ENCODE peak calls at places on chromosomes 12 and 14, in ten cellular contexts. One of them, this sample, is unnamed.

GRCh38 chr12:57101892-57102695 is 9.1 kb downstream of the STAT6 start:
- DNase-seq in pancreas: no peak
- DNase-seq in fibroblast of pulmonary artery: no peak
- DNase-seq in tibial artery: no peak
- DNase-seq in stomach: peak
- DNase-seq in mucosa of descending colon: peak
- DNase-seq in GM23338: no peak
- DNase-seq in neural progenitor cell: no peak
- DNase-seq in astrocyte of the spinal cord: no peak
- DNase-seq in testis: no peak
- DNase-seq in this sample: no peak

GRCh38 chr12:22474970-22475720 is 69.2 kb downstream of the C2CD5 start:
- DNase-seq in pancreas: no peak
- DNase-seq in fibroblast of pulmonary artery: no peak
- DNase-seq in tibial artery: no peak
- DNase-seq in stomach: no peak
- DNase-seq in mucosa of descending colon: no peak
- DNase-seq in GM23338: no peak
- DNase-seq in neural progenitor cell: no peak
- DNase-seq in astrocyte of the spinal cord: peak
- DNase-seq in testis: no peak
- DNase-seq in this sample: no peak

GRCh38 chr12:34605955-34606748 is 583.9 kb downstream of the ALG10 start:
- DNase-seq in pancreas: peak
- DNase-seq in fibroblast of pulmonary artery: no peak
- DNase-seq in tibial artery: peak
- DNase-seq in stomach: no peak
- DNase-seq in mucosa of descending colon: peak
- DNase-seq in GM23338: no peak
- DNase-seq in neural progenitor cell: no peak
- DNase-seq in astrocyte of the spinal cord: no peak
- DNase-seq in testis: no peak
- DNase-seq in this sample: no peak

GRCh38 chr14:105383083-105383730 is 15.1 kb upstream of the TEX22 start:
- DNase-seq in pancreas: peak
- DNase-seq in fibroblast of pulmonary artery: no peak
- DNase-seq in tibial artery: no peak
- DNase-seq in stomach: no peak
- DNase-seq in mucosa of descending colon: no peak
- DNase-seq in GM23338: no peak
- DNase-seq in neural progenitor cell: no peak
- DNase-seq in astrocyte of the spinal cord: no peak
- DNase-seq in testis: no peak
- DNase-seq in this sample: no peak

GRCh38 chr12:76024942-76025600 is 6.5 kb downstream of the PHLDA1 start:
- DNase-seq in pancreas: no peak
- DNase-seq in fibroblast of pulmonary artery: peak
- DNase-seq in tibial artery: no peak
- DNase-seq in stomach: no peak
- DNase-seq in mucosa of descending colon: no peak
- DNase-seq in GM23338: no peak
- DNase-seq in neural progenitor cell: no peak
- DNase-seq in astrocyte of the spinal cord: peak
- DNase-seq in testis: no peak
- DNase-seq in this sample: peak

GRCh38 chr12:123131879-123132402 is 18.9 kb downstream of the PITPNM2 start:
- DNase-seq in pancreas: no peak
- DNase-seq in fibroblast of pulmonary artery: no peak
- DNase-seq in tibial artery: no peak
- DNase-seq in stomach: peak
- DNase-seq in mucosa of descending colon: peak
- DNase-seq in GM23338: no peak
- DNase-seq in neural progenitor cell: no peak
- DNase-seq in astrocyte of the spinal cord: no peak
- DNase-seq in testis: no peak
- DNase-seq in this sample: no peak

GRCh38 chr12:3246253-3246652 is 169.1 kb downstream of the TSPAN9 start:
- DNase-seq in pancreas: no peak
- DNase-seq in fibroblast of pulmonary artery: no peak
- DNase-seq in tibial artery: no peak
- DNase-seq in stomach: no peak
- DNase-seq in mucosa of descending colon: no peak
- DNase-seq in GM23338: no peak
- DNase-seq in neural progenitor cell: no peak
- DNase-seq in astrocyte of the spinal cord: no peak
- DNase-seq in testis: peak
- DNase-seq in this sample: no peak

GRCh38 chr12:116534341-116535121 is 24.6 kb upstream of the MAP1LC3B2 start:
- DNase-seq in pancreas: no peak
- DNase-seq in fibroblast of pulmonary artery: no peak
- DNase-seq in tibial artery: no peak
- DNase-seq in stomach: no peak
- DNase-seq in mucosa of descending colon: no peak
- DNase-seq in GM23338: peak
- DNase-seq in neural progenitor cell: peak
- DNase-seq in astrocyte of the spinal cord: peak
- DNase-seq in testis: peak
- DNase-seq in this sample: no peak

DNA sequence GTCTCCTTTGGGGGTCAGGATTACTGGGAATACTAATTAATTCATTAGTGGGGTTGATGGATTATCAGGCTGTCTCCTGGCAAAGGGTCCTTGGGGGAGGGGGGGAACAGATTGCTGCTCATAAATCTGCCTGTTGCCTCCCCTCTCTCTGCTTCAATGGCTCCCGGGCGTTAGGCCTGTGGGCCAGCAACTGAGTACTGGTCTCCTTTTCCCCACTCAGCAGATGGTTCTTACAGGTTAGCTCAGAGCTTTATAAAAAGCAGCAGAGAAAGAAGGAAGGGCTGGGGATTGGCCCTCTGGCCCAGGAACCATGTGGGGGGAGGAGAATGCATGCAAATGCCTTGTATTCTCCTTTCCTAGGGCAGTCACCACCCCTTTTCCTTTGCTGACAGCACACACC is 2.4 kb upstream of the NEUROD4 start:
- DNase-seq in pancreas: no peak
- DNase-seq in fibroblast of pulmonary artery: no peak
- DNase-seq in tibial artery: no peak
- DNase-seq in stomach: no peak
- DNase-seq in mucosa of descending colon: no peak
- DNase-seq in GM23338: peak
- DNase-seq in neural progenitor cell: peak
- DNase-seq in astrocyte of the spinal cord: no peak
- DNase-seq in testis: no peak
- DNase-seq in this sample: no peak
- H3K4me3 ChIP-seq in pancreas: no peak
- H3K4me3 ChIP-seq in fibroblast of pulmonary artery: no peak
- H3K4me3 ChIP-seq in tibial artery: no peak
- H3K4me3 ChIP-seq in stomach: no peak
- H3K4me3 ChIP-seq in mucosa of descending colon: no peak
- H3K4me3 ChIP-seq in GM23338: no peak
- H3K4me3 ChIP-seq in neural progenitor cell: no peak
- H3K4me3 ChIP-seq in astrocyte of the spinal cord: no peak
- H3K4me3 ChIP-seq in testis: no peak
- H3K4me3 ChIP-seq in this sample: no peak

GRCh38 chr12:106251636-106252035 is 3.8 kb upstream of the CKAP4 start:
- DNase-seq in pancreas: no peak
- DNase-seq in fibroblast of pulmonary artery: peak
- DNase-seq in tibial artery: no peak
- DNase-seq in stomach: no peak
- DNase-seq in mucosa of descending colon: no peak
- DNase-seq in GM23338: peak
- DNase-seq in neural progenitor cell: peak
- DNase-seq in astrocyte of the spinal cord: no peak
- DNase-seq in testis: no peak
- DNase-seq in this sample: peak
- TF ChIP-seq CTCF in pancreas: no peak
- TF ChIP-seq CTCF in fibroblast of pulmonary artery: no peak
- TF ChIP-seq CTCF in tibial artery: no peak
- TF ChIP-seq CTCF in stomach: no peak
- TF ChIP-seq CTCF in mucosa of descending colon: no peak
- TF ChIP-seq CTCF in GM23338: no peak
- TF ChIP-seq CTCF in neural progenitor cell: no peak
- TF ChIP-seq CTCF in astrocyte of the spinal cord: no peak
- TF ChIP-seq CTCF in testis: no peak
- TF ChIP-seq CTCF in this sample: peak

DNA sequence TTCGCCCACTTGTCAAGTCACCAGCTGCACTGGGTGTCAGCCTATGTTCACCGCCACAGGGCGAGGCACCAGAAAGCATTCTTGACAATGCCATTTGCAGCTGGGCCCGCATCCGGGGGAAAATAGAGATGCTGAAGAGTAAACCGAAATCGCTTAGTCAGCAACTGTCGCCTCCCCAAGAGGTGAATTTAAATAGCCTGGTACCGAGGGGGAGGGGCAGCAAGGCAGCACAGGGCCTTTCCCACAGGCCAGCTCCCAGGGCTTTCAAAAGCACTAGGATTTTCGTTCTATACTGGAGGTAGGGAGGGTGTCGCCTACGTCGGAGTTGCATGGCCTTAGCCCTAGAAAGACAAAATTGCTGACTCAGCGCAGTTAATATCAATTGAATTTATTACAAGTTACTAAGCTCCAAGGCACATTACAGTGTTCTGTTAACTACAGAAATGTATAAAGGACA is 4.3 kb downstream of the IRF2BPL start:
- DNase-seq in pancreas: no peak
- DNase-seq in fibroblast of pulmonary artery: peak
- DNase-seq in tibial artery: no peak
- DNase-seq in stomach: no peak
- DNase-seq in mucosa of descending colon: peak
- DNase-seq in GM23338: peak
- DNase-seq in neural progenitor cell: peak
- DNase-seq in astrocyte of the spinal cord: peak
- DNase-seq in testis: peak
- DNase-seq in this sample: no peak
- H3K4me3 ChIP-seq in pancreas: no peak
- H3K4me3 ChIP-seq in fibroblast of pulmonary artery: peak
- H3K4me3 ChIP-seq in tibial artery: peak
- H3K4me3 ChIP-seq in stomach: peak
- H3K4me3 ChIP-seq in mucosa of descending colon: no peak
- H3K4me3 ChIP-seq in GM23338: peak
- H3K4me3 ChIP-seq in neural progenitor cell: peak
- H3K4me3 ChIP-seq in astrocyte of the spinal cord: peak
- H3K4me3 ChIP-seq in testis: no peak
- H3K4me3 ChIP-seq in this sample: peak

GRCh38 chr12:106161491-106161890 is 22.7 kb upstream of the NUAK1 start:
- DNase-seq in pancreas: no peak
- DNase-seq in fibroblast of pulmonary artery: no peak
- DNase-seq in tibial artery: no peak
- DNase-seq in stomach: no peak
- DNase-seq in mucosa of descending colon: no peak
- DNase-seq in GM23338: no peak
- DNase-seq in neural progenitor cell: no peak
- DNase-seq in astrocyte of the spinal cord: no peak
- DNase-seq in testis: no peak
- DNase-seq in this sample: no peak
- TF ChIP-seq CTCF in pancreas: no peak
- TF ChIP-seq CTCF in fibroblast of pulmonary artery: no peak
- TF ChIP-seq CTCF in tibial artery: no peak
- TF ChIP-seq CTCF in stomach: no peak
- TF ChIP-seq CTCF in mucosa of descending colon: no peak
- TF ChIP-seq CTCF in GM23338: no peak
- TF ChIP-seq CTCF in neural progenitor cell: no peak
- TF ChIP-seq CTCF in astrocyte of the spinal cord: no peak
- TF ChIP-seq CTCF in testis: no peak
- TF ChIP-seq CTCF in this sample: no peak

DNA sequence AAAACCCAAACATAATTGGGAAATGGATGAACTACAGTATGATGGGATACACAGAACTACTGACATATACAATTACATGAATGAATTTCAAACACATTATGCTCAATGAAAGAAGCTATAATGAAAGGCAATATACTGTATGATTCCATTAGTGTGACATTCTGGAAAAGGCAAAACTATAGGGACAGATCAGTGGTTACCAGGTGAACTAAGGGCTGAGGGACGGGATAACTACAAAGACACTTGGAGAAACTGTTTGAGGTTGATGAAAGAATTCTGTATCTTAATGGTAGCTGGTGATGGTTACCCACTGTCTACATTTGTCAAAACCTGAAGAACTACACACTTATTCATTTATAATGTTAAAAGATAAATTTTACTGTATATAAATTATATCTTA is 7.7 kb downstream of the ZFC3H1 start:
- DNase-seq in pancreas: no peak
- DNase-seq in fibroblast of pulmonary artery: no peak
- DNase-seq in tibial artery: no peak
- DNase-seq in stomach: no peak
- DNase-seq in mucosa of descending colon: no peak
- DNase-seq in GM23338: no peak
- DNase-seq in neural progenitor cell: no peak
- DNase-seq in astrocyte of the spinal cord: no peak
- DNase-seq in testis: no peak
- DNase-seq in this sample: no peak
- H3K4me3 ChIP-seq in pancreas: no peak
- H3K4me3 ChIP-seq in fibroblast of pulmonary artery: no peak
- H3K4me3 ChIP-seq in tibial artery: no peak
- H3K4me3 ChIP-seq in stomach: no peak
- H3K4me3 ChIP-seq in mucosa of descending colon: no peak
- H3K4me3 ChIP-seq in GM23338: no peak
- H3K4me3 ChIP-seq in neural progenitor cell: no peak
- H3K4me3 ChIP-seq in astrocyte of the spinal cord: no peak
- H3K4me3 ChIP-seq in testis: no peak
- H3K4me3 ChIP-seq in this sample: no peak

DNA sequence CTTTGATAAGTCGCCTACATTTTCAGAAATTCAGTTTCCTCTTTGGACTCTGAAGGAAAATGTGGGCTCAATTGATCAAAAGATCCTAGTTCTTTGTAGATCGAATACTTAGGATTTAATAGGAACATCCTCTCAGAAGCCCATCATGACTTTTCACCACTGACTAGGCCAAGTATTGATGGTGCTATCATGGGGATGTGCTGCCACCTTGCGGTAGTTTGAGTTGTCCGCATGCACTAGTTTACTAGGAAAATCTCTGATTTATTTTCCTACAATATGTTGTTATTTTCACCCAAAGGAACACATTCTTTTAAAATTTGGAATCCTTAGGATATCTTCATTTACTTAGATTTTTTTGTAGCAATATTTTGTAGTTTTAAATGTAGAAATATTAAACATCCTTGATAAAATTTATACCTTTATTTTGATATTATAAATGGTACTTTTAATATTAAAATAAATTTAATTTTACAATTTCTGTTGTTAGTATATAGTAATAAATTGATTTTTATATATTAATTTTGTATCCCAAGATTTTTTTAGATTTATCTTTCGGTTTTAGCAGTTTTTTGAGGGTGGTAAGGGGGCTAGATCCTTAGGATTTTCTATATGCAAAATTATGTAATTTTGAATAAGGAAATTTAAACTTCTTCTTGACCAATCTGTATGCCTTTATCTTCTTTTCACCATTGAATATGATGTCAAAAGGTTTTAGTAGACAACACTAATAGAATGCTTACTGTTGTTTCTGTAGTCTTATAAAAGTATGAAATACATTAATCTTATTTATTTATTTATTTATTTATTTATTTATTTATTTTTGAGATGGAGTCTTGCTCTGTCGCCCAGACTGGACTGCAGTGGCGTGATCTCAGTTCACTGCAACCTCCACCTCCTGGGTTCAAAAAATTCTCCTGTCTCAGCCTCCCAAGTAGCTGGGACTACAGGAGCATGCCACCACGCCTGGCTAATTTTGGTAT is 52.9 kb upstream of the OR9K2 start:
- DNase-seq in pancreas: peak
- DNase-seq in fibroblast of pulmonary artery: peak
- DNase-seq in tibial artery: peak
- DNase-seq in stomach: peak
- DNase-seq in mucosa of descending colon: peak
- DNase-seq in GM23338: peak
- DNase-seq in neural progenitor cell: peak
- DNase-seq in astrocyte of the spinal cord: peak
- DNase-seq in testis: peak
- DNase-seq in this sample: peak
- TF ChIP-seq CTCF in pancreas: peak
- TF ChIP-seq CTCF in fibroblast of pulmonary artery: peak
- TF ChIP-seq CTCF in tibial artery: peak
- TF ChIP-seq CTCF in stomach: peak
- TF ChIP-seq CTCF in mucosa of descending colon: peak
- TF ChIP-seq CTCF in GM23338: peak
- TF ChIP-seq CTCF in neural progenitor cell: peak
- TF ChIP-seq CTCF in astrocyte of the spinal cord: peak
- TF ChIP-seq CTCF in testis: peak
- TF ChIP-seq CTCF in this sample: peak

This sample was measured in AG10803.